ENCODE peak calls at places on chromosomes 2 and 18, in nine cellular contexts. H is WTC11, L is HS-5, Q is MV-4-11, Y is renal cortical epithelial cell, M is skeletal muscle cell, X is HT-29, T is H7, G is GM23248. C is an unnamed sample.

GRCh38 chr2:54680397-54681032 is 42.9 kb upstream of the EML6 start:
- DNase-seq in H (no peak), L (no peak), Q (peak; percentile 55), Y (peak; percentile 65), M (no peak), X (no peak), T (no peak), G (peak; percentile 68), C (no peak)

GRCh38 chr2:65158557-65158956 is 28.7 kb upstream of the RAB1A start:
- DNase-seq in H (no peak), L (no peak), Q (no peak), Y (no peak), M (no peak), X (no peak), T (no peak), G (no peak), C (no peak)

GRCh38 chr2:149388120-149388816 is 57.9 kb downstream of the LYPD6 start:
- DNase-seq in H (no peak), L (no peak), Q (no peak), Y (no peak), M (no peak), X (peak; percentile 11), T (peak; percentile 42), G (peak; percentile 26), C (peak; percentile 11)

GRCh38 chr2:67694464-67694863 is 297.3 kb downstream of the ETAA1 start:
- DNase-seq in H (peak; percentile 17), L (no peak), Q (no peak), Y (peak; percentile 3), M (no peak), X (no peak), T (no peak), G (no peak), C (no peak)

GRCh38 chr18:59359576-59359952 is 499 bp upstream of the LMAN1 start:
- DNase-seq in H (no peak), L (no peak), Q (no peak), Y (peak; percentile 19), M (no peak), X (no peak), T (no peak), G (no peak), C (peak; percentile 11)

GRCh38 chr2:63488118-63488713 is 100.1 kb downstream of the WDPCP start:
- DNase-seq in H (no peak), L (no peak), Q (peak; percentile 16), Y (peak; percentile 36), M (peak; percentile 1), X (peak; percentile 67), T (no peak), G (peak; percentile 58), C (no peak)

GRCh38 chr2:158460632-158461297 is 4.0 kb downstream of the PKP4 start:
- DNase-seq in H (no peak), L (no peak), Q (no peak), Y (peak; percentile 39), M (no peak), X (peak; percentile 29), T (no peak), G (peak; percentile 11), C (no peak)

GRCh38 chr2:28895189-28895893 is 874 bp downstream of the WDR43 start:
- DNase-seq in H (peak; percentile 27), L (no peak), Q (peak; percentile 29), Y (peak; percentile 82), M (no peak), X (peak; percentile 64), T (peak; percentile 23), G (peak; percentile 71), C (no peak)

C was measured in iPS DF 6.9.